ENCODE peak calls at places on chromosomes 2 and 18, in five cellular contexts. R, J, Q, M and Y are unnamed samples.

GRCh38 chr2:168529054-168529833 is 73.2 kb downstream of the CERS6 start:
- DNase-seq in R (no peak), J (no peak), Q (no peak), M (no peak), Y (no peak)

GRCh38 chr2:117980783-117981676 is 32.8 kb downstream of the CCDC93 start:
- DNase-seq in R (no peak), J (no peak), Q (no peak), M (no peak), Y (no peak)

GRCh38 chr2:223100061-223100511 is 48.1 kb downstream of the KCNE4 start:
- DNase-seq in R (no peak), J (no peak), Q (no peak), M (no peak), Y (no peak)

GRCh38 chr18:2847341-2848144 is 737 bp downstream of the EMILIN2 start:
- DNase-seq in R (peak; percentile 55), J (peak; percentile 59), Q (no peak), M (no peak), Y (no peak)

GRCh38 chr2:71129114-71129890 is 727 bp downstream of the MCEE start:
- DNase-seq in R (no peak), J (no peak), Q (no peak), M (peak; percentile 67), Y (no peak)

GRCh38 chr18:12304351-12305210 is 3.5 kb upstream of the TUBB6 start:
- DNase-seq in R (no peak), J (no peak), Q (no peak), M (peak; percentile 8), Y (no peak)

GRCh38 chr2:219576505-219577388 is 4.6 kb downstream of the INHA start:
- DNase-seq in R (no peak), J (no peak), Q (no peak), M (no peak), Y (no peak)

GRCh38 chr18:13564579-13564978 is 161.8 kb downstream of the FAM210A start:
- DNase-seq in R (no peak), J (no peak), Q (peak; percentile 60), M (no peak), Y (no peak)

GRCh38 chr18:25133879-25134278 is 218.1 kb downstream of the ZNF521 start:
- DNase-seq in R (no peak), J (no peak), Q (no peak), M (no peak), Y (peak; percentile 31)

GRCh38 chr2:125736306-125736705 is 919.7 kb upstream of the GYPC start:
- DNase-seq in R (no peak), J (no peak), Q (no peak), M (no peak), Y (no peak)

GRCh38 chr2:23541453-23542334 is 156.7 kb downstream of the KLHL29 start:
- DNase-seq in R (no peak), J (no peak), Q (no peak), M (no peak), Y (no peak)

GRCh38 chr2:75545917-75546316 is 14.8 kb downstream of the EVA1A start:
- DNase-seq in R (no peak), J (no peak), Q (no peak), M (no peak), Y (no peak)

GRCh38 chr2:190165491-190165890 is 103.0 kb upstream of the MSTN start:
- DNase-seq in R (no peak), J (no peak), Q (no peak), M (no peak), Y (no peak)

GRCh38 chr2:23814963-23815362 is 112.0 kb downstream of the ATAD2B start:
- DNase-seq in R (no peak), J (no peak), Q (no peak), M (no peak), Y (no peak)

GRCh38 chr2:118062048-118062447 is 26.2 kb upstream of the INSIG2 start:
- DNase-seq in R (no peak), J (no peak), Q (no peak), M (no peak), Y (no peak)

GRCh38 chr18:62814114-62814759 is 98.9 kb downstream of the PHLPP1 start:
- DNase-seq in R (no peak), J (no peak), Q (no peak), M (no peak), Y (no peak)

GRCh38 chr2:3605013-3605961 is 10.4 kb downstream of the COLEC11 start:
- DNase-seq in R (peak; percentile 45), J (no peak), Q (peak; percentile 59), M (no peak), Y (no peak)

GRCh38 chr18:3097082-3097481 is 84.1 kb upstream of the LPIN2 start:
- DNase-seq in R (no peak), J (no peak), Q (no peak), M (no peak), Y (no peak)